ENCODE peak calls at places on chromosome 19, in eight cellular contexts. R, M, C, B, U, H, I and L are unnamed samples.

GRCh38 chr19:17332677-17333581 is 1.7 kb downstream of the ANO8 start:
- DNase-seq in H (no peak), M (no peak), U (peak; percentile 67), R (peak; percentile 35), B (peak; percentile 57), I (no peak), C (no peak), L (no peak)

GRCh38 chr19:16518483-16519229 is 22.5 kb downstream of the C19orf44 start:
- DNase-seq in I (no peak), M (no peak), B (no peak), R (no peak), H (no peak), C (no peak), U (no peak), L (no peak)

GRCh38 chr19:21439372-21439771 is 42.4 kb downstream of the ZNF493 start:
- DNase-seq in H (peak; percentile 21), U (no peak), B (no peak), M (no peak), R (peak; percentile 63), I (no peak), C (no peak), L (peak; percentile 16)

GRCh38 chr19:5934779-5935472 is 20.9 kb downstream of the CAPS start:
- DNase-seq in R (no peak), H (no peak), B (no peak), I (no peak), M (no peak), C (peak; percentile 80), U (no peak), L (no peak)

GRCh38 chr19:17441241-17442135 is 7.0 kb downstream of the TMEM221 start:
- DNase-seq in B (peak; percentile 11), H (no peak), I (no peak), R (no peak), U (no peak), C (peak; percentile 35), M (no peak), L (peak; percentile 35)

GRCh38 chr19:43407416-43408005 is 7.2 kb upstream of the TEX101 start:
- DNase-seq in H (no peak), R (no peak), B (no peak), M (no peak), I (no peak), C (no peak), U (no peak), L (no peak)

GRCh38 chr19:35868172-35868822 is at the start of gene APLP1:
- DNase-seq in I (peak; percentile 52), M (no peak), U (peak; percentile 91), H (peak; percentile 69), B (no peak), R (no peak), C (peak; percentile 28), L (no peak)

GRCh38 chr19:55442372-55443044 is 592 bp downstream of the SHISA7 start:
- DNase-seq in H (no peak), M (no peak), R (no peak), U (no peak), B (no peak), C (no peak), I (no peak), L (no peak)

GRCh38 chr19:18726846-18727245 is 43.4 kb downstream of the CRTC1 start:
- DNase-seq in C (no peak), H (no peak), B (no peak), R (no peak), U (no peak), M (no peak), I (no peak), L (no peak)

GRCh38 chr19:39372047-39372802 is 18.7 kb downstream of the PAF1 start:
- DNase-seq in U (no peak), M (no peak), H (no peak), B (peak; percentile 18), I (peak; percentile 90), C (peak; percentile 90), R (no peak), L (no peak)

GRCh38 chr19:51809787-51810186 is 14.8 kb downstream of the FPR3 start:
- DNase-seq in H (no peak), U (no peak), R (no peak), B (no peak), I (peak; percentile 70), C (no peak), M (no peak), L (no peak)

GRCh38 chr19:7815325-7815724 is 14.7 kb upstream of the EVI5L start:
- DNase-seq in M (no peak), I (no peak), B (no peak), H (no peak), R (no peak), C (no peak), U (no peak), L (no peak)

GRCh38 chr19:39408392-39409206 is 2.0 kb downstream of the ZFP36 start:
- DNase-seq in H (no peak), B (no peak), U (no peak), M (no peak), C (peak; percentile 52), I (no peak), R (peak; percentile 65), L (peak; percentile 44)

GRCh38 chr19:37087110-37087509 is 8.9 kb downstream of the ZNF420 start:
- DNase-seq in R (no peak), C (no peak), U (no peak), H (no peak), M (no peak), B (no peak), I (no peak), L (no peak)